ENCODE peak calls at places on chromosomes 6 and 20, in nine cellular contexts. T, F, E, H, Y, Z, I, K and C are unnamed samples.

GRCh38 chr6:33441457-33441856 is 12.9 kb upstream of the ZBTB9 start:
- DNase-seq in K (no peak), Z (no peak), H (no peak), Y (no peak), E (no peak), T (no peak), I (no peak), F (no peak), C (no peak)

GRCh38 chr6:35034411-35035171 is 106.5 kb downstream of the TCP11 start:
- DNase-seq in Z (no peak), T (no peak), E (peak; percentile 69), K (peak; percentile 70), I (peak; percentile 88), H (no peak), Y (no peak), F (no peak), C (no peak)

GRCh38 chr6:39058471-39059147 is 10.0 kb downstream of the GLP1R start:
- DNase-seq in Z (no peak), H (no peak), K (no peak), T (no peak), Y (no peak), I (no peak), E (no peak), F (no peak), C (no peak)

GRCh38 chr6:74735304-74735703 is 470.5 kb downstream of the COL12A1 start:
- DNase-seq in F (peak; percentile 88), E (no peak), H (no peak), Z (peak; percentile 90), K (no peak), T (no peak), I (peak; percentile 65), Y (no peak), C (peak; percentile 29)

GRCh38 chr6:45445749-45446454 is 68.2 kb upstream of the SUPT3H start:
- DNase-seq in T (no peak), F (peak; percentile 98), I (peak; percentile 99), Z (peak; percentile 99), H (peak; percentile 94), Y (peak; percentile 74), E (no peak), K (peak; percentile 62), C (peak; percentile 96)

GRCh38 chr6:33418690-33419291 is 884 bp upstream of the CUTA start:
- DNase-seq in H (no peak), I (no peak), T (no peak), K (no peak), E (no peak), Z (peak; percentile 46), F (peak; percentile 36), Y (no peak), C (no peak)

GRCh38 chr6:157985378-157986155 is 3.9 kb downstream of the SYNJ2 start:
- DNase-seq in E (peak; percentile 50), Z (no peak), Y (peak; percentile 57), K (no peak), H (no peak), F (no peak), I (no peak), T (peak; percentile 43), C (no peak)

GRCh38 chr20:6663751-6664388 is 103.6 kb upstream of the BMP2 start:
- DNase-seq in Z (peak; percentile 51), I (peak; percentile 66), H (no peak), T (no peak), F (peak; percentile 35), E (no peak), Y (no peak), K (no peak), C (peak; percentile 29)

GRCh38 chr6:134240664-134241431 is 77.1 kb downstream of the SGK1 start:
- DNase-seq in F (no peak), Y (no peak), I (no peak), K (peak; percentile 77), T (no peak), H (no peak), Z (no peak), E (no peak), C (no peak)

GRCh38 chr6:74268821-74269600 is 573.0 kb downstream of the CD109 start:
- DNase-seq in H (no peak), Y (no peak), F (no peak), Z (no peak), K (no peak), T (no peak), I (no peak), E (no peak), C (no peak)

GRCh38 chr6:29652198-29652584 is 4.7 kb upstream of the MOG start:
- DNase-seq in Z (no peak), K (no peak), I (no peak), T (no peak), Y (no peak), E (no peak), H (no peak), F (no peak), C (no peak)

GRCh38 chr6:29653452-29654038 is 3.3 kb upstream of the MOG start:
- DNase-seq in Z (peak; percentile 86), F (peak; percentile 68), E (no peak), I (peak; percentile 66), Y (no peak), K (no peak), H (peak; percentile 74), T (peak; percentile 77), C (no peak)

GRCh38 chr6:29651413-29652197 is 5.3 kb upstream of the MOG start:
- DNase-seq in E (no peak), K (no peak), F (peak; percentile 18), Z (peak; percentile 44), I (peak; percentile 47), H (peak; percentile 38), Y (no peak), T (no peak), C (no peak)

GRCh38 chr6:29649701-29650673 is 6.9 kb upstream of the MOG start:
- DNase-seq in Z (peak; percentile 97), H (peak; percentile 98), T (peak; percentile 100), E (peak; percentile 98), K (peak; percentile 98), I (peak; percentile 96), F (peak; percentile 88), Y (peak; percentile 96), C (peak; percentile 81)

DNA sequence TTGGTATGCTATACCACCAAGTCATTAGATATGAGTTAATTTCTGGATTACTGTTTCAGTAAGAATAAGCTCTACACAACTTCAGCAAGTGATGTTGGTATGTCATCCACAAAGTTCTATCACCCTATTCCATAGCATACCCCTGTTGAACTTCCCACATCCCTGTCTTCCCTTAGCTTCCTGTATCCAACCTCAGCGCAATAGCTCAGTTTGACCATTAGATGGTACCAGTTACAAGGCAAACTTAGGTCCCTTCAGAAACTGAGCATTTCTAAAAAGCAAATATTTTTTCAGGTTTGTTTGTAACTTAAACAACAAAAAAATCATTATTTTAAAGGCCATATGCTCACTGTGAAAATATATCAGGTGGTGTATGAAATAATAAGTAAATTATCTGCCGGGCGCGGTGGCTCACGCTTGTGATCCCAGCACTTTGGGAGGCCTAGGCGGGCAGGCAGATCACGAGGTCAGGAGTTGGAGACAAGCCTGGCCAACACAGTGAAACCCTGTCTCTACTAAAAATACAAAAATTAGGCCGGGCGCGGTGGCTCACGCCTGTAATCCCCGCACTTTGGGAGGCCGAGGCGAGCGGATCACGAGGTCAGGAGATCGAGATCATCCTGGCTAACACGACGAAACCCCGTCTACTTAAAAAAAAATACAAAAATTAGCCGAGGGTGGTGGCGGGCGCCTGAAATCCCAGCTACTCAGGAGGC is 8.8 kb upstream of the MOG start:
- DNase-seq in F (peak; percentile 23), T (peak; percentile 50), H (peak; percentile 48), E (no peak), Z (peak; percentile 59), K (no peak), Y (no peak), I (peak; percentile 29), C (no peak)
- TF ChIP-seq CTCF in F (peak; percentile 79), T (peak; percentile 74), H (peak; percentile 82), E (peak; percentile 20), Z (peak; percentile 72), K (peak; percentile 26), Y (peak; percentile 65), I (peak; percentile 47), C (peak; percentile 67)

GRCh38 chr6:56593801-56594318 is 48.8 kb downstream of the DST start:
- DNase-seq in K (no peak), T (no peak), F (no peak), I (no peak), Z (peak; percentile 6), E (no peak), Y (no peak), H (no peak), C (no peak)

GRCh38 chr6:56594699-56595098 is 48.0 kb downstream of the DST start:
- DNase-seq in T (no peak), E (no peak), Y (no peak), I (peak; percentile 10), H (no peak), K (no peak), Z (no peak), F (no peak), C (no peak)

GRCh38 chr6:56595490-56596122 is 47.1 kb downstream of the DST start:
- DNase-seq in T (peak; percentile 40), H (peak; percentile 12), I (peak; percentile 76), K (no peak), E (no peak), F (peak; percentile 54), Y (no peak), Z (peak; percentile 65), C (peak; percentile 45)
- H3K36me3 ChIP-seq in T (peaks cover 95% of the 10 kb centered on the region), H (peaks cover 42% of the 10 kb centered on the region), I (peaks cover 15% of the 10 kb centered on the region), K (peaks cover 100% of the 10 kb centered on the region), E (no peaks in the 10 kb centered on the region), F (peaks cover 6% of the 10 kb centered on the region), Y (no peaks in the 10 kb centered on the region), Z (peaks cover 20% of the 10 kb centered on the region), C (peaks cover 3% of the 10 kb centered on the region)

GRCh38 chr6:143505537-143505936 is 6.0 kb downstream of the FUCA2 start:
- DNase-seq in T (no peak), K (no peak), F (no peak), E (no peak), Y (no peak), Z (no peak), H (no peak), I (no peak), C (no peak)

GRCh38 chr6:143505111-143505510 is 6.4 kb downstream of the FUCA2 start:
- DNase-seq in Z (no peak), H (no peak), F (no peak), Y (no peak), I (no peak), E (no peak), T (no peak), K (no peak), C (no peak)

GRCh38 chr6:143498428-143498827 is 13.1 kb downstream of the FUCA2 start:
- DNase-seq in K (no peak), F (no peak), E (no peak), Z (no peak), T (no peak), H (no peak), I (no peak), Y (no peak), C (no peak)

GRCh38 chr6:143504369-143504768 is 7.2 kb downstream of the FUCA2 start:
- DNase-seq in E (no peak), Z (no peak), Y (no peak), I (no peak), H (no peak), T (no peak), K (no peak), F (no peak), C (no peak)

GRCh38 chr6:143501851-143502250 is 9.7 kb downstream of the FUCA2 start:
- DNase-seq in H (no peak), Y (no peak), I (no peak), K (no peak), E (no peak), T (no peak), Z (no peak), F (no peak), C (no peak)
- TF ChIP-seq CTCF in H (no peak), Y (peak; percentile 2), I (no peak), K (no peak), E (no peak), T (no peak), Z (peak; percentile 9), F (peak; percentile 12), C (peak; percentile 4)

GRCh38 chr20:57374931-57375651 is 16.1 kb upstream of the RBM38 start:
- DNase-seq in Y (no peak), K (peak; percentile 62), T (no peak), Z (no peak), H (no peak), I (no peak), E (no peak), F (no peak), C (no peak)
- H3K36me3 ChIP-seq in Y (peaks cover 12% of the 10 kb centered on the region), K (peaks cover 98% of the 10 kb centered on the region), T (peaks cover 79% of the 10 kb centered on the region), Z (peaks cover 65% of the 10 kb centered on the region), H (peaks cover 68% of the 10 kb centered on the region), I (peaks cover 48% of the 10 kb centered on the region), E (peaks cover 22% of the 10 kb centered on the region), F (peaks cover 27% of the 10 kb centered on the region), C (no peaks in the 10 kb centered on the region)